ENCODE peak calls at places on chromosome 19, in five cellular contexts. One of them, this sample, is unnamed.

GRCh38 chr19:33421368-33421767 is 47.9 kb downstream of the CEBPG start:
- DNase-seq in cardiac muscle cell: no peak
- DNase-seq in IMR-90: no peak
- DNase-seq in psoas muscle: no peak
- DNase-seq in PC-3: no peak
- DNase-seq in this sample: no peak

GRCh38 chr19:20664917-20665781 is 3.8 kb upstream of the ZNF626 start:
- DNase-seq in cardiac muscle cell: peak; percentile 57
- DNase-seq in PC-3: no peak
- DNase-seq in psoas muscle: peak; percentile 71
- DNase-seq in IMR-90: no peak
- DNase-seq in this sample: no peak

GRCh38 chr19:32611161-32611560 is 30.2 kb downstream of the PDCD5 start:
- DNase-seq in psoas muscle: no peak
- DNase-seq in PC-3: no peak
- DNase-seq in cardiac muscle cell: peak; percentile 1
- DNase-seq in IMR-90: no peak
- DNase-seq in this sample: no peak

GRCh38 chr19:38206928-38207327 is 17.1 kb downstream of the DPF1 start:
- DNase-seq in IMR-90: no peak
- DNase-seq in cardiac muscle cell: no peak
- DNase-seq in PC-3: no peak
- DNase-seq in psoas muscle: no peak
- DNase-seq in this sample: no peak

GRCh38 chr19:34475975-34476594 is 5.5 kb upstream of the WTIP start:
- DNase-seq in cardiac muscle cell: no peak
- DNase-seq in PC-3: no peak
- DNase-seq in psoas muscle: no peak
- DNase-seq in IMR-90: peak; percentile 16
- DNase-seq in this sample: peak; percentile 5

GRCh38 chr19:7870571-7871279 is 3.5 kb downstream of the PRR36 start:
- DNase-seq in PC-3: peak; percentile 97
- DNase-seq in IMR-90: no peak
- DNase-seq in psoas muscle: peak; percentile 72
- DNase-seq in cardiac muscle cell: peak; percentile 22
- DNase-seq in this sample: no peak

GRCh38 chr19:15640904-15641597 is 354 bp downstream of the CYP4F3 start:
- DNase-seq in cardiac muscle cell: no peak
- DNase-seq in IMR-90: no peak
- DNase-seq in PC-3: no peak
- DNase-seq in psoas muscle: no peak
- DNase-seq in this sample: no peak

GRCh38 chr19:33438987-33439781 is 65.7 kb downstream of the CEBPG start:
- DNase-seq in IMR-90: no peak
- DNase-seq in cardiac muscle cell: no peak
- DNase-seq in psoas muscle: peak; percentile 29
- DNase-seq in PC-3: no peak
- DNase-seq in this sample: no peak

GRCh38 chr19:5078666-5079409 is 109.9 kb downstream of the KDM4B start:
- DNase-seq in psoas muscle: no peak
- DNase-seq in IMR-90: no peak
- DNase-seq in PC-3: no peak
- DNase-seq in cardiac muscle cell: no peak
- DNase-seq in this sample: no peak

GRCh38 chr19:47615230-47615629 is 6.3 kb downstream of the BICRA start:
- DNase-seq in psoas muscle: no peak
- DNase-seq in cardiac muscle cell: no peak
- DNase-seq in PC-3: no peak
- DNase-seq in IMR-90: no peak
- DNase-seq in this sample: no peak

GRCh38 chr19:51181913-51182419 is 39.9 kb downstream of the SIGLEC7 start:
- DNase-seq in IMR-90: no peak
- DNase-seq in psoas muscle: no peak
- DNase-seq in PC-3: no peak
- DNase-seq in cardiac muscle cell: peak; percentile 5
- DNase-seq in this sample: no peak

GRCh38 chr19:32830231-32831014 is 39.1 kb downstream of the SLC7A9 start:
- DNase-seq in IMR-90: peak; percentile 55
- DNase-seq in cardiac muscle cell: peak; percentile 17
- DNase-seq in PC-3: peak; percentile 25
- DNase-seq in psoas muscle: no peak
- DNase-seq in this sample: no peak

GRCh38 chr19:10503002-10503789 is at the start of gene KEAP1:
- DNase-seq in psoas muscle: no peak
- DNase-seq in IMR-90: no peak
- DNase-seq in cardiac muscle cell: peak; percentile 38
- DNase-seq in PC-3: peak; percentile 35
- DNase-seq in this sample: peak; percentile 60

GRCh38 chr19:5354403-5354802 is 13.8 kb upstream of the PTPRS start:
- DNase-seq in psoas muscle: no peak
- DNase-seq in cardiac muscle cell: peak; percentile 29
- DNase-seq in IMR-90: no peak
- DNase-seq in PC-3: peak; percentile 29
- DNase-seq in this sample: no peak

GRCh38 chr19:28633223-28634030 is 579.5 kb downstream of the UQCRFS1 start:
- DNase-seq in psoas muscle: peak; percentile 58
- DNase-seq in cardiac muscle cell: peak; percentile 77
- DNase-seq in PC-3: peak; percentile 3
- DNase-seq in IMR-90: peak; percentile 1
- DNase-seq in this sample: no peak

GRCh38 chr19:40363128-40363527 is 14.6 kb downstream of the PLD3 start:
- DNase-seq in psoas muscle: no peak
- DNase-seq in IMR-90: no peak
- DNase-seq in PC-3: no peak
- DNase-seq in cardiac muscle cell: peak; percentile 38
- DNase-seq in this sample: no peak

GRCh38 chr19:58453743-58454142 is 2.3 kb downstream of the ZNF324B start:
- DNase-seq in cardiac muscle cell: no peak
- DNase-seq in PC-3: no peak
- DNase-seq in psoas muscle: no peak
- DNase-seq in IMR-90: no peak
- DNase-seq in this sample: no peak

GRCh38 chr19:14370169-14370998 is 10.9 kb upstream of the ADGRE5 start:
- DNase-seq in psoas muscle: no peak
- DNase-seq in PC-3: no peak
- DNase-seq in cardiac muscle cell: no peak
- DNase-seq in IMR-90: no peak
- DNase-seq in this sample: no peak

GRCh38 chr19:7197760-7198696 is 96.2 kb downstream of the INSR start:
- DNase-seq in IMR-90: peak; percentile 94
- DNase-seq in PC-3: peak; percentile 98
- DNase-seq in psoas muscle: peak; percentile 97
- DNase-seq in cardiac muscle cell: peak; percentile 97
- DNase-seq in this sample: peak; percentile 93

GRCh38 chr19:46466536-46467199 is 4.7 kb downstream of the PNMA8A start:
- DNase-seq in cardiac muscle cell: peak; percentile 89
- DNase-seq in PC-3: peak; percentile 73
- DNase-seq in psoas muscle: peak; percentile 75
- DNase-seq in IMR-90: peak; percentile 92
- DNase-seq in this sample: no peak

GRCh38 chr19:37007587-37008220 is 70.5 kb upstream of the ZNF420 start:
- DNase-seq in psoas muscle: peak; percentile 64
- DNase-seq in IMR-90: no peak
- DNase-seq in PC-3: no peak
- DNase-seq in cardiac muscle cell: peak; percentile 79
- DNase-seq in this sample: peak; percentile 65

GRCh38 chr19:2198317-2198716 is 34.6 kb downstream of the DOT1L start:
- DNase-seq in IMR-90: no peak
- DNase-seq in psoas muscle: no peak
- DNase-seq in cardiac muscle cell: no peak
- DNase-seq in PC-3: no peak
- DNase-seq in this sample: no peak

GRCh38 chr19:3176715-3177501 is 1.7 kb upstream of the S1PR4 start:
- DNase-seq in PC-3: peak; percentile 86
- DNase-seq in psoas muscle: no peak
- DNase-seq in cardiac muscle cell: no peak
- DNase-seq in IMR-90: peak; percentile 67
- DNase-seq in this sample: no peak

GRCh38 chr19:51338563-51339312 is 3.2 kb downstream of the VSIG10L start:
- DNase-seq in IMR-90: peak; percentile 61
- DNase-seq in cardiac muscle cell: peak; percentile 81
- DNase-seq in PC-3: peak; percentile 88
- DNase-seq in psoas muscle: peak; percentile 85
- DNase-seq in this sample: peak; percentile 88

GRCh38 chr19:2246801-2247361 is 2.2 kb upstream of the AMH start:
- DNase-seq in cardiac muscle cell: peak; percentile 78
- DNase-seq in psoas muscle: peak; percentile 91
- DNase-seq in PC-3: peak; percentile 39
- DNase-seq in IMR-90: peak; percentile 35
- DNase-seq in this sample: peak; percentile 72

GRCh38 chr19:4914736-4915501 is 5.6 kb downstream of the UHRF1 start:
- DNase-seq in psoas muscle: no peak
- DNase-seq in PC-3: peak; percentile 98
- DNase-seq in cardiac muscle cell: peak; percentile 74
- DNase-seq in IMR-90: peak; percentile 69
- DNase-seq in this sample: no peak

GRCh38 chr19:47284324-47284899 is 9.7 kb downstream of the INAFM1 start:
- DNase-seq in IMR-90: peak; percentile 68
- DNase-seq in psoas muscle: no peak
- DNase-seq in PC-3: peak; percentile 71
- DNase-seq in cardiac muscle cell: peak; percentile 76
- DNase-seq in this sample: no peak

GRCh38 chr19:23254141-23254910 is 4.1 kb upstream of the ZNF724 start:
- DNase-seq in IMR-90: no peak
- DNase-seq in PC-3: no peak
- DNase-seq in psoas muscle: no peak
- DNase-seq in cardiac muscle cell: no peak
- DNase-seq in this sample: no peak

GRCh38 chr19:3045885-3046603 is 16.3 kb downstream of the TLE5 start:
- DNase-seq in PC-3: no peak
- DNase-seq in IMR-90: no peak
- DNase-seq in psoas muscle: no peak
- DNase-seq in cardiac muscle cell: no peak
- DNase-seq in this sample: no peak

GRCh38 chr19:33429891-33430673 is 56.6 kb downstream of the CEBPG start:
- DNase-seq in psoas muscle: peak; percentile 26
- DNase-seq in cardiac muscle cell: no peak
- DNase-seq in IMR-90: no peak
- DNase-seq in PC-3: no peak
- DNase-seq in this sample: no peak

DNA sequence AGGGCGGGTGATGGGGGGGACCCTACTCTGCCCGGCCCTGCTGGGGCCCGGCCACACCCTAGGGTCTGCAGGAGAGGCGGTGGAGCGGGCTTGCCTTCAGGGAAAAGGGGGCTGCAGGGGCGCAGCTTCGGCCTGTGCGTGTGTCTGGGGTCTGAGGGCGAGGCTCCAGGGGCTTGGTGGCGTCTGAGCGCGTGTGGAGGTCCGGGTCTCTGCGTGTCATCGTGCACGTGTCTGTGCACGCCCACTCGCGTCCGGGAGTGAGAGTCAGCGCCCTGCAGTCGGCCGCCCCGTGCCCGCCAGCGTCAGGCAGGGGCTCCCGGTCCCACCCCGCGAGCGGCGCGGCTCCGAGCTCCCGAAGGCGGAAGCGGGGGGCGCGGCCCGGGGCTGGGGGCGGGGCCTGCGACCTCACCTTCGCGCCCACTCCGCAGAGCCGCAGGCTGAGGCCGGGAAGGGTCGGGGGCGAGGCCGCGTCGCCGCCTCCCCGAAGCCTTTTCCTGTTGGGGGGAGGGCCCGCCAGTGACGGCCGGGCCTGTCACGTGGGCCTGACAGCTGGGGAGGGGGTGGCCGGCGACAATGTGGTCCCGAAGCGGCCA is at the start of gene ARHGAP45:
- DNase-seq in IMR-90: no peak
- DNase-seq in PC-3: peak; percentile 48
- DNase-seq in psoas muscle: peak; percentile 69
- DNase-seq in cardiac muscle cell: no peak
- DNase-seq in this sample: no peak
- H3K27ac ChIP-seq in IMR-90: no peak within 1 kb of the TSS
- H3K27ac ChIP-seq in PC-3: peak within 1 kb of the TSS; percentile 53
- H3K27ac ChIP-seq in psoas muscle: no peak within 1 kb of the TSS
- H3K27ac ChIP-seq in cardiac muscle cell: peak within 1 kb of the TSS; percentile 73
- H3K27ac ChIP-seq in this sample: peak within 1 kb of the TSS; percentile 48

DNA sequence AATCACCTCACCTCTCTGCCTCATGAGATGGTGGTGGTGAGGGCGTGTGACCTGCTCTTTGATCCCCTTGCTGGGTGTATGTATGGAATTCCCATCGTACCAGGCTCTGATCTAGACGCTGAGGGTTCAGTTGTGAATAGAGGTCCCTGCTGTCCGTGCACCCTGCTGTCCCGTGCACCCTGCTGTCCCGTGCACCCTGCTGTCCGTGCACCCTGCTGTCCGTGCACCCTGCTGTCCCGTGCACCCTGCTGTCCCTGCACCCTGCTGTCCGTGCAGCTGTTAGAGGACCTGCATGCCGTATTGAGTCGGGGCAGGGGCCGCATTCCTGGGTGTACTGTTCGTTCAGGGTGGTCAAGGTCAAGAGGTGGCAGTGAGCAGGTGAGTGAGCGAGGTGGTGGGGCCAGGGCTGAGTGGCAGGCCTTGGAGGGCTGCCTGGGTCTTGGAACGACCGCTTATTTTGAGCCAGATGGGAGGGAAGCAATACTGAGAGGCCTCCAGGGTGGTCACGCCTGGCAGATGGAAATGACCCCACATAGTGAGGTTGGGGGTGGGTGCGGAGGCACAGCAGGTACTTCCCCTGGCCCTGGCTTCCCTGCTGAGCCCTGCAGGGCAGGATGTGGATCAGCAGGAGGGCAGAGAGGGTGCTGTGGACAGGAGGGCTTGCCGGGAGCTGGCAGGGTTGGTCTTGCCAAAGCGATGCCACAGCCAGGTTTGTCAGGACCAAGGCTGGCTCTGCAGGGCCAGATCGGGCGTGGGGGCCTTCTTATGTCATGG is 4.6 kb upstream of the EPN1 start:
- DNase-seq in cardiac muscle cell: peak; percentile 20
- DNase-seq in IMR-90: peak; percentile 20
- DNase-seq in psoas muscle: no peak
- DNase-seq in PC-3: no peak
- DNase-seq in this sample: peak; percentile 68
- H3K4me3 ChIP-seq in cardiac muscle cell: no peak overlapping the region
- H3K4me3 ChIP-seq in IMR-90: no peak overlapping the region
- H3K4me3 ChIP-seq in psoas muscle: no peak overlapping the region
- H3K4me3 ChIP-seq in PC-3: no peak overlapping the region
- H3K4me3 ChIP-seq in this sample: no peak overlapping the region

GRCh38 chr19:13076787-13077186 is 25.9 kb downstream of the LYL1 start:
- DNase-seq in IMR-90: no peak
- DNase-seq in PC-3: no peak
- DNase-seq in cardiac muscle cell: no peak
- DNase-seq in psoas muscle: no peak
- DNase-seq in this sample: no peak
- H3K27ac ChIP-seq in IMR-90: no peak overlapping the region
- H3K27ac ChIP-seq in PC-3: no peak overlapping the region
- H3K27ac ChIP-seq in cardiac muscle cell: no peak overlapping the region
- H3K27ac ChIP-seq in psoas muscle: peak overlapping the region; percentile 71
- H3K27ac ChIP-seq in this sample: peak overlapping the region; percentile 55

GRCh38 chr19:52691215-52691610 is 43.6 kb downstream of the ZNF611 start:
- DNase-seq in psoas muscle: no peak
- DNase-seq in IMR-90: no peak
- DNase-seq in PC-3: no peak
- DNase-seq in cardiac muscle cell: no peak
- DNase-seq in this sample: no peak
- H3K4me3 ChIP-seq in psoas muscle: peak overlapping the region; percentile 69
- H3K4me3 ChIP-seq in IMR-90: no peak overlapping the region
- H3K4me3 ChIP-seq in PC-3: peak overlapping the region; percentile 99
- H3K4me3 ChIP-seq in cardiac muscle cell: peak overlapping the region; percentile 57
- H3K4me3 ChIP-seq in this sample: peak overlapping the region; percentile 61

GRCh38 chr19:42201489-42202289 is 15.8 kb downstream of the DEDD2 start:
- DNase-seq in PC-3: no peak
- DNase-seq in IMR-90: no peak
- DNase-seq in psoas muscle: no peak
- DNase-seq in cardiac muscle cell: no peak
- DNase-seq in this sample: no peak
- H3K27ac ChIP-seq in PC-3: no peak overlapping the region
- H3K27ac ChIP-seq in IMR-90: no peak overlapping the region
- H3K27ac ChIP-seq in psoas muscle: peak overlapping the region; percentile 16
- H3K27ac ChIP-seq in cardiac muscle cell: no peak overlapping the region
- H3K27ac ChIP-seq in this sample: peak overlapping the region; percentile 19

GRCh38 chr19:18942692-18943091 is 1.7 kb upstream of the HOMER3 start:
- DNase-seq in IMR-90: no peak
- DNase-seq in PC-3: no peak
- DNase-seq in cardiac muscle cell: no peak
- DNase-seq in psoas muscle: no peak
- DNase-seq in this sample: no peak
- H3K4me3 ChIP-seq in IMR-90: no peak overlapping the region
- H3K4me3 ChIP-seq in PC-3: no peak overlapping the region
- H3K4me3 ChIP-seq in cardiac muscle cell: no peak overlapping the region
- H3K4me3 ChIP-seq in psoas muscle: no peak overlapping the region
- H3K4me3 ChIP-seq in this sample: no peak overlapping the region